ENCODE peak calls at places on chromosomes 6 and 20, in ten cellular contexts. One of them, this sample, is unnamed.

GRCh38 chr6:53544050-53544499 is 826 bp downstream of the GCLC start:
- DNase-seq in AG10803: no peak
- DNase-seq in endothelial cell: no peak
- DNase-seq in mesothelial cell of epicardium: peak
- DNase-seq in WTC11: no peak
- DNase-seq in heart left ventricle: no peak
- DNase-seq in tibial nerve: no peak
- DNase-seq in AG09319: no peak
- DNase-seq in fibroblast of pulmonary artery: no peak
- DNase-seq in stomach: no peak
- DNase-seq in this sample: no peak

GRCh38 chr6:81768150-81768942 is 15.9 kb upstream of the TENT5A start:
- DNase-seq in AG10803: no peak
- DNase-seq in endothelial cell: no peak
- DNase-seq in mesothelial cell of epicardium: no peak
- DNase-seq in WTC11: no peak
- DNase-seq in heart left ventricle: no peak
- DNase-seq in tibial nerve: no peak
- DNase-seq in AG09319: no peak
- DNase-seq in fibroblast of pulmonary artery: no peak
- DNase-seq in stomach: no peak
- DNase-seq in this sample: no peak

GRCh38 chr6:108027594-108027993 is 46.9 kb downstream of the OSTM1 start:
- DNase-seq in AG10803: peak
- DNase-seq in endothelial cell: no peak
- DNase-seq in mesothelial cell of epicardium: no peak
- DNase-seq in WTC11: no peak
- DNase-seq in heart left ventricle: no peak
- DNase-seq in tibial nerve: no peak
- DNase-seq in AG09319: no peak
- DNase-seq in fibroblast of pulmonary artery: peak
- DNase-seq in stomach: peak
- DNase-seq in this sample: no peak

GRCh38 chr6:135936606-135937005 is 85.1 kb downstream of the PDE7B start:
- DNase-seq in AG10803: peak
- DNase-seq in endothelial cell: no peak
- DNase-seq in mesothelial cell of epicardium: no peak
- DNase-seq in WTC11: no peak
- DNase-seq in heart left ventricle: no peak
- DNase-seq in tibial nerve: no peak
- DNase-seq in AG09319: peak
- DNase-seq in fibroblast of pulmonary artery: peak
- DNase-seq in stomach: no peak
- DNase-seq in this sample: no peak

GRCh38 chr20:17627101-17627950 is 54.7 kb downstream of the RRBP1 start:
- DNase-seq in AG10803: no peak
- DNase-seq in endothelial cell: no peak
- DNase-seq in mesothelial cell of epicardium: no peak
- DNase-seq in WTC11: no peak
- DNase-seq in heart left ventricle: peak
- DNase-seq in tibial nerve: no peak
- DNase-seq in AG09319: no peak
- DNase-seq in fibroblast of pulmonary artery: no peak
- DNase-seq in stomach: no peak
- DNase-seq in this sample: peak

GRCh38 chr6:123784330-123784729 is 19.3 kb upstream of the NKAIN2 start:
- DNase-seq in AG10803: no peak
- DNase-seq in endothelial cell: no peak
- DNase-seq in mesothelial cell of epicardium: no peak
- DNase-seq in WTC11: no peak
- DNase-seq in heart left ventricle: no peak
- DNase-seq in tibial nerve: no peak
- DNase-seq in AG09319: no peak
- DNase-seq in fibroblast of pulmonary artery: no peak
- DNase-seq in stomach: no peak
- DNase-seq in this sample: no peak

GRCh38 chr20:22789661-22790060 is 205.3 kb upstream of the FOXA2 start:
- DNase-seq in AG10803: no peak
- DNase-seq in endothelial cell: no peak
- DNase-seq in mesothelial cell of epicardium: no peak
- DNase-seq in WTC11: no peak
- DNase-seq in heart left ventricle: no peak
- DNase-seq in tibial nerve: no peak
- DNase-seq in AG09319: no peak
- DNase-seq in fibroblast of pulmonary artery: no peak
- DNase-seq in stomach: no peak
- DNase-seq in this sample: no peak

GRCh38 chr6:45714795-45715507 is 300.7 kb downstream of the CLIC5 start:
- DNase-seq in AG10803: peak
- DNase-seq in endothelial cell: peak
- DNase-seq in mesothelial cell of epicardium: no peak
- DNase-seq in WTC11: peak
- DNase-seq in heart left ventricle: no peak
- DNase-seq in tibial nerve: peak
- DNase-seq in AG09319: peak
- DNase-seq in fibroblast of pulmonary artery: peak
- DNase-seq in stomach: peak
- DNase-seq in this sample: no peak

GRCh38 chr20:32528291-32528891 is 56.7 kb downstream of the NOL4L start:
- DNase-seq in AG10803: no peak
- DNase-seq in endothelial cell: no peak
- DNase-seq in mesothelial cell of epicardium: no peak
- DNase-seq in WTC11: no peak
- DNase-seq in heart left ventricle: peak
- DNase-seq in tibial nerve: no peak
- DNase-seq in AG09319: no peak
- DNase-seq in fibroblast of pulmonary artery: no peak
- DNase-seq in stomach: peak
- DNase-seq in this sample: no peak

GRCh38 chr6:151060096-151060741 is 179.5 kb upstream of the AKAP12 start:
- DNase-seq in AG10803: peak
- DNase-seq in endothelial cell: no peak
- DNase-seq in mesothelial cell of epicardium: no peak
- DNase-seq in WTC11: no peak
- DNase-seq in heart left ventricle: no peak
- DNase-seq in tibial nerve: no peak
- DNase-seq in AG09319: peak
- DNase-seq in fibroblast of pulmonary artery: peak
- DNase-seq in stomach: no peak
- DNase-seq in this sample: no peak

GRCh38 chr6:147741419-147741818 is 232.9 kb downstream of the SAMD5 start:
- DNase-seq in AG10803: peak
- DNase-seq in endothelial cell: no peak
- DNase-seq in mesothelial cell of epicardium: no peak
- DNase-seq in WTC11: no peak
- DNase-seq in heart left ventricle: no peak
- DNase-seq in tibial nerve: no peak
- DNase-seq in AG09319: peak
- DNase-seq in fibroblast of pulmonary artery: peak
- DNase-seq in stomach: no peak
- DNase-seq in this sample: no peak

GRCh38 chr6:111758608-111759293 is 114.5 kb downstream of the FYN start:
- DNase-seq in AG10803: no peak
- DNase-seq in endothelial cell: no peak
- DNase-seq in mesothelial cell of epicardium: no peak
- DNase-seq in WTC11: no peak
- DNase-seq in heart left ventricle: no peak
- DNase-seq in tibial nerve: no peak
- DNase-seq in AG09319: no peak
- DNase-seq in fibroblast of pulmonary artery: no peak
- DNase-seq in stomach: no peak
- DNase-seq in this sample: no peak

GRCh38 chr6:139855741-139856206 is 481.3 kb upstream of the CITED2 start:
- DNase-seq in AG10803: peak
- DNase-seq in endothelial cell: no peak
- DNase-seq in mesothelial cell of epicardium: no peak
- DNase-seq in WTC11: no peak
- DNase-seq in heart left ventricle: no peak
- DNase-seq in tibial nerve: no peak
- DNase-seq in AG09319: no peak
- DNase-seq in fibroblast of pulmonary artery: no peak
- DNase-seq in stomach: no peak
- DNase-seq in this sample: no peak

GRCh38 chr20:64244281-64244805 is 11.2 kb upstream of the PCMTD2 start:
- DNase-seq in AG10803: no peak
- DNase-seq in endothelial cell: no peak
- DNase-seq in mesothelial cell of epicardium: peak
- DNase-seq in WTC11: no peak
- DNase-seq in heart left ventricle: no peak
- DNase-seq in tibial nerve: no peak
- DNase-seq in AG09319: no peak
- DNase-seq in fibroblast of pulmonary artery: no peak
- DNase-seq in stomach: peak
- DNase-seq in this sample: no peak

GRCh38 chr20:59207742-59208357 is 44.2 kb downstream of the ZNF831 start:
- DNase-seq in AG10803: peak
- DNase-seq in endothelial cell: peak
- DNase-seq in mesothelial cell of epicardium: no peak
- DNase-seq in WTC11: peak
- DNase-seq in heart left ventricle: peak
- DNase-seq in tibial nerve: no peak
- DNase-seq in AG09319: no peak
- DNase-seq in fibroblast of pulmonary artery: peak
- DNase-seq in stomach: peak
- DNase-seq in this sample: no peak

GRCh38 chr6:144590540-144590939 is 305.4 kb downstream of the UTRN start:
- DNase-seq in AG10803: peak
- DNase-seq in endothelial cell: no peak
- DNase-seq in mesothelial cell of epicardium: no peak
- DNase-seq in WTC11: no peak
- DNase-seq in heart left ventricle: no peak
- DNase-seq in tibial nerve: no peak
- DNase-seq in AG09319: no peak
- DNase-seq in fibroblast of pulmonary artery: no peak
- DNase-seq in stomach: no peak
- DNase-seq in this sample: no peak

GRCh38 chr6:55281215-55281614 is 46.1 kb upstream of the GFRAL start:
- DNase-seq in AG10803: no peak
- DNase-seq in endothelial cell: no peak
- DNase-seq in mesothelial cell of epicardium: no peak
- DNase-seq in WTC11: no peak
- DNase-seq in heart left ventricle: no peak
- DNase-seq in tibial nerve: no peak
- DNase-seq in AG09319: no peak
- DNase-seq in fibroblast of pulmonary artery: no peak
- DNase-seq in stomach: no peak
- DNase-seq in this sample: no peak

GRCh38 chr20:1277529-1278322 is 11.6 kb downstream of the SNPH start:
- DNase-seq in AG10803: no peak
- DNase-seq in endothelial cell: no peak
- DNase-seq in mesothelial cell of epicardium: no peak
- DNase-seq in WTC11: no peak
- DNase-seq in heart left ventricle: no peak
- DNase-seq in tibial nerve: no peak
- DNase-seq in AG09319: no peak
- DNase-seq in fibroblast of pulmonary artery: no peak
- DNase-seq in stomach: no peak
- DNase-seq in this sample: no peak

DNA sequence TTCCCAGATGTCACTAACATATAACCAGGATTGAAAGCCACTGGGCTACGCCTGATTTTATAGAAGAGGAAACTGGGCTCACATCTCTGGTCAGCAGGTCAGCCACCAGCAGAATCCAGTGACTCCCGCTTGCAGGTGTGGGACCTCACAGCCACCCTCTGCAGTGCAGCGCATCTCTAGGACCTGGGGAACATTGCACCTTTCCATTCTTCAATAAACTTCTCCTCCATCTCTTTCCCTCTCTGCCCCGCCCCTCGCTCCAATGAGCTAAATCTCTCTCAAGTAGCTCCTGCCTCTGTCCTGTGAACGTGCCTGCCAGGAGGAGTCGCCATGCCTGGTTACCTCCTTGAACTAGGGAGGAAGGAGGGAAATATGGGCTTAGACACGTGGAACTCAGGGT is 469.6 kb downstream of the PREX1 start:
- DNase-seq in AG10803: no peak
- DNase-seq in endothelial cell: no peak
- DNase-seq in mesothelial cell of epicardium: no peak
- DNase-seq in WTC11: no peak
- DNase-seq in heart left ventricle: no peak
- DNase-seq in tibial nerve: no peak
- DNase-seq in AG09319: no peak
- DNase-seq in fibroblast of pulmonary artery: no peak
- DNase-seq in stomach: no peak
- DNase-seq in this sample: no peak
- TF ChIP-seq CTCF in AG10803: no peak
- TF ChIP-seq CTCF in endothelial cell: no peak
- TF ChIP-seq CTCF in mesothelial cell of epicardium: no peak
- TF ChIP-seq CTCF in WTC11: no peak
- TF ChIP-seq CTCF in heart left ventricle: no peak
- TF ChIP-seq CTCF in tibial nerve: no peak
- TF ChIP-seq CTCF in AG09319: no peak
- TF ChIP-seq CTCF in fibroblast of pulmonary artery: no peak
- TF ChIP-seq CTCF in stomach: no peak
- TF ChIP-seq CTCF in this sample: no peak

GRCh38 chr20:10448270-10449156 is 13.4 kb downstream of the SLX4IP start:
- DNase-seq in AG10803: peak
- DNase-seq in endothelial cell: no peak
- DNase-seq in mesothelial cell of epicardium: no peak
- DNase-seq in WTC11: no peak
- DNase-seq in heart left ventricle: no peak
- DNase-seq in tibial nerve: no peak
- DNase-seq in AG09319: no peak
- DNase-seq in fibroblast of pulmonary artery: peak
- DNase-seq in stomach: no peak
- DNase-seq in this sample: no peak
- TF ChIP-seq CTCF in AG10803: no peak
- TF ChIP-seq CTCF in endothelial cell: no peak
- TF ChIP-seq CTCF in mesothelial cell of epicardium: no peak
- TF ChIP-seq CTCF in WTC11: no peak
- TF ChIP-seq CTCF in heart left ventricle: no peak
- TF ChIP-seq CTCF in tibial nerve: no peak
- TF ChIP-seq CTCF in AG09319: peak
- TF ChIP-seq CTCF in fibroblast of pulmonary artery: peak
- TF ChIP-seq CTCF in stomach: no peak
- TF ChIP-seq CTCF in this sample: no peak

GRCh38 chr6:118913161-118913560 is 19.2 kb downstream of the ASF1A start:
- DNase-seq in AG10803: no peak
- DNase-seq in endothelial cell: no peak
- DNase-seq in mesothelial cell of epicardium: no peak
- DNase-seq in WTC11: no peak
- DNase-seq in heart left ventricle: no peak
- DNase-seq in tibial nerve: no peak
- DNase-seq in AG09319: no peak
- DNase-seq in fibroblast of pulmonary artery: no peak
- DNase-seq in stomach: no peak
- DNase-seq in this sample: no peak
- TF ChIP-seq CTCF in AG10803: no peak
- TF ChIP-seq CTCF in endothelial cell: no peak
- TF ChIP-seq CTCF in mesothelial cell of epicardium: no peak
- TF ChIP-seq CTCF in WTC11: no peak
- TF ChIP-seq CTCF in heart left ventricle: no peak
- TF ChIP-seq CTCF in tibial nerve: no peak
- TF ChIP-seq CTCF in AG09319: no peak
- TF ChIP-seq CTCF in fibroblast of pulmonary artery: no peak
- TF ChIP-seq CTCF in stomach: no peak
- TF ChIP-seq CTCF in this sample: no peak

DNA sequence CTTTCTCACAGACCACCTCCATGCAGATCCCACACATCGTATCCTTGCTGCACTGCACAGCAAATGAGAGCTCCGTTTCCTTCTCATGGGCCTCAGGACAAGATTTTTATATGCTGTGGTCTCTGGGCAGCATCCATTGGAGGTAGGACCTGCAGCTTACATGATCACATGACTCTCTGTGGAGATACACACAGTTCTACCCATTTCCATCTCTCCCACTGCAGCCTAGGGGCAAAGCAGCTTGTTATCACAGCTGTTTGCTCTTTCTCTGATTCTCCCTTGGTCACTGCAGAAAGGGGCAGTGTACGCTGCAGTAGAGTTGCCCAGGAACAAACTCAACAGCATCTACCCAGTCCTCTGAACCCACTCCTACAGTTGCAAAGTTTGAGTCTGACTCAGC is 48.9 kb downstream of the ZNF334 start:
- DNase-seq in AG10803: no peak
- DNase-seq in endothelial cell: no peak
- DNase-seq in mesothelial cell of epicardium: no peak
- DNase-seq in WTC11: no peak
- DNase-seq in heart left ventricle: no peak
- DNase-seq in tibial nerve: no peak
- DNase-seq in AG09319: no peak
- DNase-seq in fibroblast of pulmonary artery: no peak
- DNase-seq in stomach: no peak
- DNase-seq in this sample: no peak
- TF ChIP-seq CTCF in AG10803: no peak
- TF ChIP-seq CTCF in endothelial cell: no peak
- TF ChIP-seq CTCF in mesothelial cell of epicardium: no peak
- TF ChIP-seq CTCF in WTC11: no peak
- TF ChIP-seq CTCF in heart left ventricle: no peak
- TF ChIP-seq CTCF in tibial nerve: no peak
- TF ChIP-seq CTCF in AG09319: no peak
- TF ChIP-seq CTCF in fibroblast of pulmonary artery: no peak
- TF ChIP-seq CTCF in stomach: no peak
- TF ChIP-seq CTCF in this sample: no peak